ENCODE peak calls at places on chromosomes 13 and 19, in nine cellular contexts. C, Z, O, F, P, V, N, X and J are unnamed samples.

GRCh38 chr19:31271569-31271911 is 77.7 kb downstream of the TSHZ3 start:
- DNase-seq in F (no peak), V (no peak), N (peak), X (no peak), P (no peak), C (no peak), O (no peak), Z (no peak), J (no peak)

GRCh38 chr13:113105032-113105993 is at the start of gene F7:
- DNase-seq in X (no peak), F (no peak), O (no peak), Z (no peak), C (no peak), N (no peak), P (no peak), V (no peak), J (no peak)

GRCh38 chr19:31749231-31749630 is 400.0 kb upstream of the TSHZ3 start:
- DNase-seq in V (no peak), Z (no peak), F (no peak), X (no peak), C (peak), P (no peak), N (no peak), O (no peak), J (no peak)

GRCh38 chr19:33416307-33417215 is 43.1 kb downstream of the CEBPG start:
- DNase-seq in O (no peak), Z (peak), N (no peak), F (peak), P (peak), C (no peak), V (peak), X (peak), J (peak)

GRCh38 chr19:32181356-32181920 is 164.0 kb upstream of the ZNF507 start:
- DNase-seq in X (no peak), P (no peak), V (no peak), F (no peak), O (peak), C (peak), N (peak), Z (no peak), J (peak)

GRCh38 chr19:48737360-48737998 is 2.9 kb downstream of the RASIP1 start:
- DNase-seq in F (no peak), N (no peak), C (no peak), O (no peak), X (peak), V (no peak), P (no peak), Z (no peak), J (no peak)

GRCh38 chr13:24217601-24218281 is 57.2 kb downstream of the SPATA13 start:
- DNase-seq in F (no peak), N (no peak), O (no peak), X (peak), Z (no peak), C (no peak), P (no peak), V (peak), J (no peak)

GRCh38 chr19:800360-801029 is 3.2 kb downstream of the PTBP1 start:
- DNase-seq in Z (no peak), O (no peak), C (no peak), P (no peak), V (peak), X (peak), F (no peak), N (no peak), J (no peak)

GRCh38 chr19:1254081-1254527 is 5.7 kb downstream of the MIDN start:
- DNase-seq in N (no peak), V (no peak), P (no peak), X (no peak), Z (no peak), C (no peak), F (peak), O (peak), J (no peak)

GRCh38 chr13:24684600-24684998 is 4.4 kb downstream of the ATP12A start:
- DNase-seq in V (no peak), Z (no peak), C (no peak), N (no peak), P (no peak), X (no peak), O (no peak), F (no peak), J (no peak)

GRCh38 chr19:8567522-8568172 is 9.6 kb downstream of the MYO1F start:
- DNase-seq in F (peak), N (no peak), V (no peak), X (no peak), C (no peak), P (peak), O (peak), Z (no peak), J (no peak)

GRCh38 chr19:47493378-47494210 is 9.6 kb upstream of the KPTN start:
- DNase-seq in P (peak), F (no peak), N (no peak), Z (no peak), V (no peak), X (no peak), O (peak), C (no peak), J (no peak)

GRCh38 chr19:41321600-41322270 is 11.8 kb downstream of the CCDC97 start:
- DNase-seq in N (no peak), P (no peak), O (no peak), Z (peak), V (peak), F (peak), X (no peak), C (no peak), J (no peak)

GRCh38 chr13:24724714-24725113 is 39.3 kb upstream of the RNF17 start:
- DNase-seq in X (no peak), F (no peak), O (no peak), C (no peak), Z (no peak), N (no peak), V (no peak), P (no peak), J (no peak)

GRCh38 chr19:42423462-42424344 is 3.5 kb downstream of the LIPE start:
- DNase-seq in F (peak), P (peak), C (peak), N (peak), X (peak), Z (peak), O (peak), V (peak), J (peak)

DNA sequence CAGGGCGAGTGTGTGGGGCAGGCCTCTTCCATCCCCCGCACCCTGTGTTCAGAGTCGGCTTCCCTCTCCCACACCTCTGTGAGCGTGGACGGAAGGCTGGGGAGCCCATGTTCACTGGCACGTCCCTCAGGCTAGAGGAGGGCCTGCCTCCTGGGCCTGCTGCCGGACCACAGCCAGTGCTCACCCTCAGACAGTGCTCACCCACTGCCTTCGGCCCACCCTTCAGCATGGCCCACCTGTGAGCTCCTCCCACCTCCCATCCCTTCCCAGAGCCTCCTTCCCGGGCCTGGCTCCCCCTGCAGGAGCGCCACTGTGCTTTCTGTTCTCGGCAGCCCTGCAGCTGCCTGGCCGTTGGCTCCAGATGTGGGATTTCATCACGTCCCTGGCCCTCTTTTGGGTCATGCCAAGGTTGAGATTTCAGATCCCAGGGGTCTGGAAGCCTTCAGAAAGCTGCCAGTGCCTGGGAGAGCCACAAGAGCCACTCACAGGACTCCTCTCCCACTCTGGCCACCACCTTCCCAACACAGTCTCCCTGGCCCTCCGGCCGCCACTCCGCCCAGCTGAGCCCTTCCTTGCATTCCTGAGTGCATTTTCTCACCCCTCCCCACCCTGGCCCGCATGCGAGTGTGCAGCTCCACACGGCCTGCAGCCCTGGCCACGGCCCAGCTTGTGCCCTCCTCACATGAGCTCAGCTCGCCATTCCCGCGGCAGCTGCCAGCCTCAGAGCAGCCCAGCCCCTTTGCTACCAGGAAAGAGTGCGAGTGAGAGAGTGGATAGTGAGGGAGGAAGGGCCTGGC is 25.3 kb downstream of the CAPN12 start:
- DNase-seq in O (no peak), F (no peak), V (peak), P (peak), C (no peak), X (peak), N (peak), Z (no peak), J (no peak)
- TF ChIP-seq CTCF in O (peak), F (no peak), V (peak), P (peak), C (no peak), X (no peak), N (peak), Z (peak), J (no peak)

DNA sequence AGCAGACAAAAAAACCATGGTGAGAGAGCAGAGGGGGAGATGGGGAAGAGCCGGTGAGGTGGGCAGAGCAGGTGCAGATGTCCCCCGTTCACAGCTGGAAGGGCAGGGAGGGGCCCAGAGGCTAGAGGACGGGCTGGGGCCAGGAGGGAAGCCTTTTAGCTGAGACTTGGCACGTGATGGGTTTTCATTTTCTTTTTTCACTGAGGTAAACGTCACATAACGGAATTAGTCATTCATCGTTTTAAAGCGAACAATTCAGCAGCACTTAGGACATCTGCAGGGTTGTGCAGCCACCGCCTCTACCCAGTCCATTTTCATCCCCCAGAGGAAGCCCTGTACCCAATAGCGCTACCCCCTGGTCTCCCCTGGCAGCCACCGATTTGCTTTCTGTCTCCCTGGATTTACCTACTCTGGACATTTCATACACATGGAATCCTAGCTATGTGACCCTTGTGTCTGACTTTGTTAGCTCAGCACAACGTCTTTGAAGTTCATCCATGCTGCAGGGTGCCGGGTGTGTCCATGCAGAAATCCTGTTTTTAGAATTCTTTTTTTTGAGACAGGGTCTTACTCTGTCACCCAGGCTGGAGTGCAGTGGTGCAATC is 16.0 kb upstream of the EMC10 start:
- DNase-seq in O (no peak), N (no peak), P (no peak), C (no peak), V (peak), F (no peak), X (no peak), Z (no peak), J (no peak)
- TF ChIP-seq CTCF in O (no peak), N (no peak), P (no peak), C (no peak), V (no peak), F (no peak), X (no peak), Z (no peak), J (no peak)

GRCh38 chr19:17641181-17641580 is 47.0 kb downstream of the UNC13A start:
- DNase-seq in F (no peak), X (no peak), O (peak), V (no peak), N (no peak), C (no peak), P (no peak), Z (no peak), J (no peak)
- TF ChIP-seq CTCF in F (no peak), X (no peak), O (no peak), V (no peak), N (no peak), C (no peak), P (no peak), Z (no peak), J (no peak)

GRCh38 chr13:27281420-27281819 is 10.8 kb downstream of the RASL11A start:
- DNase-seq in V (no peak), Z (no peak), C (no peak), X (no peak), N (no peak), P (no peak), F (no peak), O (no peak), J (no peak)
- TF ChIP-seq CTCF in V (no peak), Z (no peak), C (no peak), X (no peak), N (no peak), P (no peak), F (no peak), O (no peak), J (no peak)

GRCh38 chr13:106376411-106377112 is 158.9 kb downstream of the EFNB2 start:
- DNase-seq in N (no peak), V (peak), P (no peak), Z (no peak), O (no peak), X (peak), F (peak), C (no peak), J (no peak)
- TF ChIP-seq CTCF in N (no peak), V (no peak), P (no peak), Z (no peak), O (no peak), X (no peak), F (no peak), C (no peak), J (no peak)

DNA sequence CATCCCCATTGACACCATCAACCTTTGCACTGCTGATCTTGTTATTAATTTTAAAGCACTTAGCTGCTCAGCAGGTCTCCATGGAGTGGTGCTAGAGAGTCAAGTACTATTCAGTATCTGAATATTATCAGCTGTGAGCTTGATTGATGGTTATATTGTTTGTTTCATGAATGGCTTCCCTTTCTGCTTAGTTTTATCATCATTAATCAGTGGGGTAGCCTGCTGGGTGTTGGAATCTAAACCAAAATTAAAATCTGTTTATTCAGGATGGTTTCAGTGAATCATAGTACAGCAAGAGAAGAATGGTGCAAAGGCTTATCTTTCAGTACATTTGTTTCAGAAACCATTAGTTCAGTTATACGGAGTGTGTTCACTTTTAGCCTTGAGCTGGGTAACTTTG is 42.5 kb upstream of the SCEL start:
- DNase-seq in O (no peak), X (no peak), P (no peak), F (no peak), Z (no peak), V (peak), C (no peak), N (no peak), J (no peak)
- TF ChIP-seq CTCF in O (peak), X (no peak), P (peak), F (peak), Z (peak), V (no peak), C (no peak), N (peak), J (no peak)